ENCODE peak calls at places on chromosomes 11 and 22, in six cellular contexts. P is cardiac fibroblast, W is nephron progenitor cell, F is heart left ventricle, C is astrocyte, V is hepatocyte. Y is an unnamed sample.

GRCh38 chr11:116852261-116853125 is 15.1 kb upstream of the APOA1 start:
- DNase-seq in W (no peak), V (peak; percentile 58), P (peak; percentile 66), F (no peak), C (peak; percentile 49), Y (no peak)

GRCh38 chr11:96397863-96398262 is 8.1 kb downstream of the JRKL start:
- DNase-seq in V (no peak), W (no peak), P (no peak), F (no peak), C (no peak), Y (no peak)

GRCh38 chr11:45150943-45151342 is 4.5 kb downstream of the PRDM11 start:
- DNase-seq in P (no peak), V (no peak), C (no peak), F (peak; percentile 15), W (no peak), Y (no peak)

GRCh38 chr11:92128026-92128425 is 96.6 kb upstream of the FAT3 start:
- DNase-seq in F (no peak), P (no peak), V (no peak), W (no peak), C (no peak), Y (no peak)

GRCh38 chr22:23608583-23608982 is 23.5 kb downstream of the DRICH1 start:
- DNase-seq in V (peak; percentile 59), P (peak; percentile 17), W (peak; percentile 85), C (peak; percentile 6), F (no peak), Y (no peak)

GRCh38 chr11:44955019-44955738 is 4.5 kb upstream of the TP53I11 start:
- DNase-seq in V (peak; percentile 84), F (peak; percentile 74), P (peak; percentile 94), C (peak; percentile 83), W (no peak), Y (peak; percentile 73)

GRCh38 chr11:88482871-88483301 is 145.3 kb upstream of the CTSC start:
- DNase-seq in F (no peak), P (peak; percentile 29), C (peak; percentile 66), W (no peak), V (no peak), Y (no peak)

GRCh38 chr11:17595526-17596309 is 48.7 kb downstream of the OTOG start:
- DNase-seq in V (no peak), P (no peak), W (no peak), F (no peak), C (no peak), Y (no peak)

GRCh38 chr11:19511413-19512183 is 201.0 kb upstream of the NAV2 start:
- DNase-seq in P (peak; percentile 70), W (no peak), V (no peak), F (peak; percentile 72), C (peak; percentile 3), Y (no peak)

GRCh38 chr11:21615871-21616270 is 577.0 kb upstream of the ANO5 start:
- DNase-seq in F (no peak), C (no peak), V (no peak), W (no peak), P (no peak), Y (no peak)

GRCh38 chr11:120523196-120523595 is 11.6 kb downstream of the GRIK4 start:
- DNase-seq in P (no peak), W (peak; percentile 30), V (no peak), F (no peak), C (no peak), Y (no peak)

GRCh38 chr11:108293229-108293628 is 70.4 kb downstream of the ATM start:
- DNase-seq in W (no peak), F (no peak), C (no peak), P (no peak), V (no peak), Y (no peak)

GRCh38 chr11:108019870-108020540 is 11.3 kb downstream of the CUL5 start:
- DNase-seq in F (no peak), C (no peak), W (peak; percentile 12), V (no peak), P (peak; percentile 24), Y (no peak)

GRCh38 chr22:37161442-37161841 is 11.7 kb upstream of the IL2RB start:
- DNase-seq in F (peak; percentile 25), P (no peak), V (no peak), W (no peak), C (no peak), Y (no peak)

GRCh38 chr11:9605742-9606141 is 32.3 kb downstream of the WEE1 start:
- DNase-seq in W (no peak), V (no peak), P (no peak), C (no peak), F (no peak), Y (no peak)

GRCh38 chr11:27196040-27196897 is 155.7 kb downstream of the BBOX1 start:
- DNase-seq in C (peak; percentile 91), W (no peak), P (no peak), F (no peak), V (no peak), Y (no peak)

GRCh38 chr22:30733081-30733680 is 38.5 kb downstream of the OSBP2 start:
- DNase-seq in P (peak; percentile 59), W (no peak), V (no peak), F (no peak), C (peak; percentile 83), Y (no peak)

GRCh38 chr11:16012125-16012751 is 344.1 kb downstream of the SOX6 start:
- DNase-seq in P (no peak), C (no peak), W (no peak), V (no peak), F (no peak), Y (no peak)

GRCh38 chr11:71485063-71485399 is 32.0 kb downstream of the NADSYN1 start:
- DNase-seq in F (no peak), V (no peak), C (no peak), P (no peak), W (no peak), Y (no peak)

GRCh38 chr11:78156081-78156844 is 16.8 kb upstream of the ALG8 start:
- DNase-seq in P (peak; percentile 21), F (no peak), C (peak; percentile 22), W (no peak), V (peak; percentile 17), Y (peak; percentile 4)

GRCh38 chr11:45051621-45052020 is 94.8 kb upstream of the PRDM11 start:
- DNase-seq in W (no peak), P (peak; percentile 22), F (no peak), C (no peak), V (no peak), Y (no peak)

GRCh38 chr11:63614136-63614664 is at the start of gene PLAAT3:
- DNase-seq in V (peak; percentile 81), W (peak; percentile 58), C (peak; percentile 35), F (peak; percentile 91), P (peak; percentile 87), Y (peak; percentile 88)

GRCh38 chr22:50114221-50114981 is 24.6 kb downstream of the MOV10L1 start:
- DNase-seq in W (no peak), C (peak; percentile 81), P (peak; percentile 89), V (peak; percentile 46), F (no peak), Y (no peak)

GRCh38 chr11:128201801-128202200 is 385.6 kb downstream of the ETS1 start:
- DNase-seq in V (no peak), W (no peak), P (peak; percentile 15), C (no peak), F (no peak), Y (peak; percentile 50)

GRCh38 chr11:60563553-60564235 is 48.5 kb downstream of the MS4A13 start:
- DNase-seq in F (no peak), C (no peak), V (no peak), W (no peak), P (no peak), Y (no peak)
- TF ChIP-seq CTCF in F (no peak), C (no peak), V (no peak), W (no peak), P (no peak), Y (no peak)

GRCh38 chr22:46520880-46521279 is 16.5 kb downstream of the CELSR1 start:
- DNase-seq in C (no peak), F (no peak), W (no peak), V (no peak), P (no peak), Y (no peak)

GRCh38 chr22:46525681-46526483 is 11.5 kb downstream of the CELSR1 start:
- DNase-seq in C (no peak), V (no peak), P (no peak), W (no peak), F (no peak), Y (no peak)

GRCh38 chr22:46524203-46524740 is 13.1 kb downstream of the CELSR1 start:
- DNase-seq in W (no peak), V (no peak), F (no peak), P (no peak), C (no peak), Y (no peak)

GRCh38 chr22:46521994-46522393 is 15.4 kb downstream of the CELSR1 start:
- DNase-seq in P (no peak), V (no peak), F (no peak), C (no peak), W (no peak), Y (no peak)

DNA sequence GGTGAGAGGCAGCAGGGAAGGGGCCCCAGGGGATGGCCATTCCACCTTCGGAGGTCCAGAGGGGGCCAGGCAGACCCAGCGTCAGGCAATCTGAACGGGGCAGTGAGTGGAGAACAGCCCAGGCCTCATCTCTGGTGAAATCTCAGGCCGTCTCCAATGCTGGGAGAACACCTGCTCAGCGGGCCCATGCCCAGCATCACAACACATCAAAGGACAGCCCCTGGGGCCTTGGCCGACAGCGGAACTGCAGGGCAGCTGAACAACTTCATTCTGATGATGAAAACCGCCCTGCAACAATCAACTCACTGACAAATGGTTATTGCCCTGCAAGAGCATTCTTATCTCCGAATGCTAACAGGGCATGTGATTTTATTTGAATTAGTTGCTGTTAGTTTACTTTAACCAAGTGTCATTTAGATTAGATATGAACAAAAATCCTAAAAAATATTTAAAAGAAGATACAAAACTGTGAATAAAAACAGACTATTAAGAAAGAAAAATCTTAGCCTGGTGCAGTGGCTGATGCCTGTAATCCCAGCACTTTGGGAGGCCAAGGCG is 14.6 kb downstream of the CELSR1 start:
- DNase-seq in W (no peak), F (no peak), C (no peak), V (peak; percentile 68), P (no peak), Y (no peak)
- TF ChIP-seq CTCF in W (no peak), F (no peak), C (no peak), V (no peak), P (no peak), Y (no peak)

GRCh38 chr11:2393941-2394817 is 6.4 kb upstream of the TSSC4 start:
- DNase-seq in V (no peak), F (no peak), C (no peak), P (no peak), W (no peak), Y (no peak)
- TF ChIP-seq CTCF in V (no peak), F (no peak), C (no peak), P (no peak), W (no peak), Y (no peak)

GRCh38 chr11:33713914-33714398 is 13.3 kb upstream of the C11orf91 start:
- DNase-seq in C (no peak), V (no peak), F (no peak), W (no peak), P (no peak), Y (no peak)

GRCh38 chr11:33713162-33713913 is 12.7 kb upstream of the C11orf91 start:
- DNase-seq in C (no peak), P (peak; percentile 52), V (no peak), F (no peak), W (no peak), Y (no peak)

GRCh38 chr11:33718441-33718840 is 17.8 kb downstream of the CD59 start:
- DNase-seq in F (no peak), W (no peak), V (no peak), C (no peak), P (no peak), Y (no peak)

GRCh38 chr11:33719587-33719986 is 16.6 kb downstream of the CD59 start:
- DNase-seq in V (no peak), W (no peak), C (no peak), F (no peak), P (no peak), Y (no peak)

GRCh38 chr11:33716236-33716635 is 15.6 kb upstream of the C11orf91 start:
- DNase-seq in W (no peak), P (peak; percentile 58), F (no peak), C (no peak), V (no peak), Y (no peak)
- TF ChIP-seq CTCF in W (no peak), P (peak; percentile 36), F (peak; percentile 47), C (peak; percentile 33), V (peak; percentile 40), Y (peak; percentile 17)

Y was measured in Calu3.